ENCODE peak calls at places on chromosomes 12 and 14, in five cellular contexts. T is pancreas, E is AG04450, L is neural progenitor cell, F is cardiac muscle cell. W is an unnamed sample.

GRCh38 chr12:93050026-93050747 is 121.1 kb upstream of the EEA1 start:
- DNase-seq in E (peak), F (peak), L (no peak), T (no peak), W (no peak)

GRCh38 chr12:59173696-59174095 is 253.4 kb upstream of the LRIG3 start:
- DNase-seq in E (no peak), T (no peak), L (no peak), F (no peak), W (no peak)

GRCh38 chr12:102427542-102427923 is 52.8 kb downstream of the IGF1 start:
- DNase-seq in E (no peak), T (peak), L (no peak), F (no peak), W (peak)

GRCh38 chr12:53048033-53048779 is 1.7 kb upstream of the TNS2 start:
- DNase-seq in T (peak), E (no peak), L (peak), F (no peak), W (peak)

GRCh38 chr12:49702676-49703228 is 4.5 kb downstream of the FMNL3 start:
- DNase-seq in T (no peak), L (no peak), E (no peak), F (no peak), W (no peak)

GRCh38 chr14:37215345-37215744 is 17.6 kb downstream of the MIPOL1 start:
- DNase-seq in T (no peak), L (no peak), E (no peak), F (no peak), W (no peak)

GRCh38 chr12:6328045-6328779 is 13.7 kb downstream of the TNFRSF1A start:
- DNase-seq in E (no peak), F (no peak), T (no peak), L (no peak), W (peak)

GRCh38 chr12:3087758-3088157 is 10.6 kb downstream of the TSPAN9 start:
- DNase-seq in L (no peak), T (no peak), F (no peak), E (no peak), W (no peak)

GRCh38 chr12:57088442-57089258 is at the start of gene NAB2:
- DNase-seq in F (peak), L (peak), E (peak), T (peak), W (peak)

GRCh38 chr14:96999654-97000155 is 202.5 kb downstream of the VRK1 start:
- DNase-seq in E (no peak), T (no peak), F (no peak), L (no peak), W (no peak)

GRCh38 chr12:62522984-62523383 is 56.4 kb downstream of the MON2 start:
- DNase-seq in F (peak), L (no peak), E (no peak), T (no peak), W (no peak)

GRCh38 chr14:34722723-34723545 is 8.5 kb upstream of the CFL2 start:
- DNase-seq in T (no peak), L (peak), E (no peak), F (peak), W (peak)

GRCh38 chr14:57066887-57067513 is 201.7 kb downstream of the EXOC5 start:
- DNase-seq in F (peak), T (peak), L (peak), E (no peak), W (no peak)

GRCh38 chr12:109497675-109498074 is 20.2 kb downstream of the UBE3B start:
- DNase-seq in T (no peak), F (no peak), L (no peak), E (no peak), W (no peak)

GRCh38 chr12:76670776-76671175 is 93.1 kb upstream of the ZDHHC17 start:
- DNase-seq in F (no peak), L (no peak), E (peak), T (no peak), W (no peak)

GRCh38 chr12:93868771-93869170 is 191.6 kb downstream of the CRADD start:
- DNase-seq in T (no peak), F (peak), E (no peak), L (no peak), W (no peak)

GRCh38 chr14:59377485-59377884 is 87.7 kb downstream of the GPR135 start:
- DNase-seq in T (no peak), L (no peak), F (peak), E (no peak), W (peak)

GRCh38 chr12:46364777-46365580 is 7.6 kb downstream of the SLC38A2 start:
- DNase-seq in L (no peak), F (peak), E (no peak), T (peak), W (no peak)

GRCh38 chr12:2384533-2385328 is 331.9 kb downstream of the CACNA1C start:
- DNase-seq in T (no peak), F (peak), E (peak), L (no peak), W (peak)

GRCh38 chr12:53255993-53256392 is 12.1 kb upstream of the ESPL1 start:
- DNase-seq in F (no peak), T (no peak), E (no peak), L (no peak), W (no peak)

GRCh38 chr12:131074221-131075083 is 120.7 kb downstream of the ADGRD1 start:
- DNase-seq in L (no peak), E (no peak), T (no peak), F (peak), W (no peak)

GRCh38 chr12:109734219-109735000 is 20.8 kb downstream of the FAM222A start:
- DNase-seq in T (peak), F (peak), L (peak), E (no peak), W (no peak)

GRCh38 chr12:53431187-53431586 is 7.5 kb downstream of the AMHR2 start:
- DNase-seq in T (no peak), E (no peak), L (no peak), F (no peak), W (no peak)

GRCh38 chr12:6273209-6273928 is 37.1 kb upstream of the PLEKHG6 start:
- DNase-seq in F (no peak), T (no peak), E (no peak), L (no peak), W (no peak)

GRCh38 chr12:19131020-19131431 is 1.5 kb downstream of the PLEKHA5 start:
- DNase-seq in F (peak), E (peak), T (no peak), L (peak), W (no peak)

GRCh38 chr12:122980192-122981035 is at the start of gene ARL6IP4:
- DNase-seq in E (no peak), F (peak), L (peak), T (peak), W (no peak)

GRCh38 chr12:80627773-80628172 is 79.7 kb upstream of the MYF6 start:
- DNase-seq in F (peak), E (peak), T (no peak), L (no peak), W (no peak)

GRCh38 chr12:53048780-53049401 is 974 bp upstream of the TNS2 start:
- DNase-seq in F (peak), L (peak), E (no peak), T (peak), W (peak)

GRCh38 chr12:57465747-57466505 is 6.3 kb downstream of the GLI1 start:
- DNase-seq in E (no peak), T (no peak), L (no peak), F (no peak), W (no peak)

GRCh38 chr12:111438501-111438900 is 32.8 kb downstream of the SH2B3 start:
- DNase-seq in F (peak), L (peak), E (no peak), T (no peak), W (no peak)

GRCh38 chr14:37579250-37579649 is 15.8 kb downstream of the FOXA1 start:
- DNase-seq in E (no peak), T (no peak), L (peak), F (no peak), W (no peak)

GRCh38 chr12:1797011-1797901 is 23.1 kb upstream of the LRTM2 start:
- DNase-seq in L (no peak), E (no peak), F (peak), T (peak), W (peak)

GRCh38 chr12:26803552-26803951 is 29.4 kb downstream of the ITPR2 start:
- DNase-seq in F (peak), T (no peak), E (no peak), L (no peak), W (no peak)

GRCh38 chr14:52446355-52446754 is 106.0 kb downstream of the TXNDC16 start:
- DNase-seq in T (no peak), E (no peak), L (no peak), F (no peak), W (no peak)

GRCh38 chr12:108190529-108190928 is 61.4 kb downstream of the WSCD2 start:
- DNase-seq in F (no peak), L (no peak), T (no peak), E (no peak), W (peak)

GRCh38 chr14:76322594-76323220 is 53.2 kb upstream of the ESRRB start:
- DNase-seq in L (no peak), F (no peak), T (no peak), E (no peak), W (no peak)

DNA sequence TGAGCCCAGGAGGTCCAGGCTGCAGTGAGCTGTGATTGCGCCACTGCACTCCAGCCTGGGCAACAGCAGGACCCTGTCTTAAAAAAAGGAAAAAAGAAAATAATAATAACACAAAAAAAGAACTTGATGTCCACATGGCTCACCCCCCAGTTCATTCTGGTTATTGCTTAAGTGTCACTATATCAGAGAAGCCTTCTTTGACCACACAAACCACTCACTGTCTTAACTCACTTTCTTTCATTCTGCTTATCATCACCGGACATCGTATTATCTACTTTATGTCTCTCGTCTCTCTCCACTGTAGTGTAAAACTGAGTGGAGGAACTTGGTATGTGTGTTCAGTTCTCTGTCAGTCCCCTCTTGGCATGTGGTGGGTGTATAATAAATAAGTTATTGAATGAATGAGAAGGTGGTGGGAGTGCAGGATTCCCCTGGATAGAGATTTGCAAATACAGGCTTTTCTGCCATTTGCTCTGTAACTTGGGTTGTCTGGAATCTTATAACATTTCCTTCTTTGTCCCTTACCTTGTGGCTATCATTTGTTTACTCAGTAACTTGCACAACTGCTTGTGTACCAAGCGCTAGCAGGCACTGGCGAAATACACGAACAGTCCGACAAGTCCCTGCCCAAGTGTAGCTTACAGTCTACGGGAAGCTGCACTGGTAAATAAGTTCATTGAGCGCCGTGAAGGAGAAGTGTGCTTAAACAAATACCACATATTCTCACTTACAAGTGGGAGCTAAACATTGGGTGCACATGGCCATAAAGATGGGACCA is 86.6 kb upstream of the TRAF3 start:
- DNase-seq in L (no peak), E (no peak), T (no peak), F (no peak), W (no peak)
- H3K27ac ChIP-seq in L (peak), E (no peak), T (no peak), F (no peak), W (no peak)

DNA sequence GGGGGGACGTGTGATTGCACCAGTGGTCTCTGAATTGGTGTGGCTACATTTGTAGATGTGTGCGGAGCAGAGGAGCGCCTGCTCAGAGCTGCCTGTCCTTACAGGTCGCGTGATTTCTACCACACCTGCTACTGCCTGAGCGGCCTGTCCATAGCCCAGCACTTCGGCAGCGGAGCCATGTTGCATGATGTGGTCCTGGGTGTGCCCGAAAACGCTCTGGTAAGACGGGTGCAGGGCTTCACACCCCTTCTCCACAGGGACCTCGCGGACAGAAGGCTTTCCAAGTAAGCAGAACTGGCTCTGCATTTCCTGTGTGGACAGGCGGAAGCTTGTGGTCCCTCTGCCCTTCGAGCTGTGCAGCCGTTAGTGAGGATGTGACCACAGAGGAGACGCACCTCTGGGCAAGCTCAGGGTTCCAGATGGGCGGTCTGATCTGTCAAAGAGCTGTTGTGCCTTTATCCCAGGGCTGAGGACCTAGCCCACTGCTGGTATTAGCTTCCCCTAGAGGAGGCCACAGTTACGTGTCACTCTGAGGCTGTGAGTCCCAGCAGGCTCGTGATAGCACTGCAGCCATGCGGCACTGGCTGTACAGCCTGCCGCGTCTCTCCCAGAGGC is 47.7 kb downstream of the MAX start:
- DNase-seq in L (no peak), E (no peak), F (no peak), T (no peak), W (no peak)
- H3K27ac ChIP-seq in L (no peak), E (no peak), F (no peak), T (no peak), W (no peak)

GRCh38 chr12:132505105-132505851 is 15.3 kb downstream of the FBRSL1 start:
- DNase-seq in T (peak), F (no peak), E (no peak), L (no peak), W (no peak)

GRCh38 chr12:132506730-132507538 is 17.0 kb downstream of the FBRSL1 start:
- DNase-seq in E (peak), T (peak), F (peak), L (no peak), W (peak)

GRCh38 chr12:132507656-132508055 is 17.7 kb downstream of the FBRSL1 start:
- DNase-seq in E (no peak), T (peak), F (no peak), L (no peak), W (no peak)

GRCh38 chr12:132505852-132506219 is 15.9 kb downstream of the FBRSL1 start:
- DNase-seq in T (no peak), E (no peak), L (no peak), F (no peak), W (no peak)

GRCh38 chr12:132506328-132506727 is 16.4 kb downstream of the FBRSL1 start:
- DNase-seq in T (peak), E (no peak), F (no peak), L (no peak), W (no peak)
- H3K27ac ChIP-seq in T (peak), E (peak), F (peak), L (no peak), W (no peak)

DNA sequence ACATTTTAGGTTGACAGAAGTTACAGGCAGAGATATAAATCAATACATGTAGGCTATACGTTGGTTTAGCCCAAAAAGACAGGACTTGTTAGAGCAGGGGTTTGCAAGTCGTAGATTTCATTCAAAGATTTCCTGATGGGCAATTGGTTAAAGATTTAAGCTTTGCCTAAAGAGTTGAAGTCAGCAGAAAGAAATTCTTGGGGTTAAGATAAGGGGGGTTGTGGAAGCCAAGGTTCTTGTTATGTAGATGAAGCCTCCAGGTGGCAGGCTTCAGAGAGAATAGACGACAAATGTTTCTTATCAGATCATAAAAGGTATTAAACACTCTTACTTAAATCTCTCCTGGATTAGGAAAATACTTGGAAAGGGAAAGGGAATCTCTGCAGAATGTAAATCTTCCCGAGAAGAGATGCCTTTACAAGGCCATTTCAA is 510.8 kb downstream of the TMTC2 start:
- DNase-seq in E (no peak), L (peak), T (no peak), F (no peak), W (no peak)
- H3K27ac ChIP-seq in E (no peak), L (peak), T (no peak), F (no peak), W (no peak)

DNA sequence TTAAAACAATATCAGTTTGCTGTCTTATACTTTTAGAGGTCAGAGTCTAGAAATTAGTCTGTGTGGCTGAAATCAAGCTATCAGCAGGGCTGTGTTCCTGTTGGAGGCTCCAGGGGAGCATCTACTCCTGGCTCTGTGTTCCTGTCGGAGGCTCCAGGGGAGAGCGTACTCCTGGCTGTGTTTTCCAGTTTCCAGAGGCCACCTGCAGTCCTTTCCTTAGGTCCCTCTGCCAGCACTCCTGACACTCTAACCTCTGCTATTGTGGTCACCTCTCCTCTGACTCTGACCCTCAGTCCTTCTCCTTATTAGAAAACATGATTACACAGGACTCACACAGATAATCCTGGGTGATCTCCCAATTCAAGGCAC is 1140.7 kb upstream of the TMEM132C start:
- DNase-seq in F (no peak), L (no peak), E (no peak), T (no peak), W (no peak)
- H3K27ac ChIP-seq in F (no peak), L (no peak), E (no peak), T (no peak), W (no peak)

W was measured in uterus.